ENCODE peak calls at places on chromosomes 7 and 10, in eight cellular contexts. N is transverse colon, O is sigmoid colon, R is stomach, D is A549, S is tibial nerve, M is K562, A is HepG2. T is an unnamed sample.

GRCh38 chr10:102668312-102669110 is 24.2 kb downstream of the TRIM8 start:
- DNase-seq in N (no peak), O (no peak), R (no peak), D (no peak), S (no peak), M (no peak), A (no peak), T (no peak)

GRCh38 chr7:74097937-74098614 is 14.5 kb downstream of the LIMK1 start:
- DNase-seq in N (peak; percentile 24), O (peak; percentile 90), R (peak; percentile 31), D (no peak), S (no peak), M (no peak), A (no peak), T (no peak)

GRCh38 chr10:33612551-33612950 is 278.1 kb upstream of the NRP1 start:
- DNase-seq in N (no peak), O (no peak), R (no peak), D (no peak), S (peak; percentile 36), M (no peak), A (no peak), T (no peak)

GRCh38 chr7:76303829-76304505 is 1.5 kb downstream of the HSPB1 start:
- DNase-seq in N (no peak), O (no peak), R (no peak), D (no peak), S (no peak), M (no peak), A (peak; percentile 43), T (no peak)

GRCh38 chr7:157355784-157356511 is 19.1 kb downstream of the DNAJB6 start:
- DNase-seq in N (no peak), O (no peak), R (peak; percentile 42), D (no peak), S (no peak), M (no peak), A (no peak), T (no peak)

GRCh38 chr7:93646538-93646937 is 72.0 kb upstream of the CALCR start:
- DNase-seq in N (no peak), O (no peak), R (no peak), D (no peak), S (no peak), M (no peak), A (no peak), T (no peak)

GRCh38 chr10:129046074-129046681 is 420.9 kb upstream of the MGMT start:
- DNase-seq in N (no peak), O (no peak), R (no peak), D (no peak), S (peak; percentile 59), M (no peak), A (no peak), T (peak; percentile 80)

GRCh38 chr10:43228783-43229207 is 38.1 kb downstream of the RASGEF1A start:
- DNase-seq in N (peak; percentile 7), O (peak; percentile 38), R (no peak), D (no peak), S (no peak), M (no peak), A (no peak), T (peak; percentile 22)

GRCh38 chr7:43535810-43536585 is 46.9 kb upstream of the STK17A start:
- DNase-seq in N (no peak), O (no peak), R (no peak), D (no peak), S (peak; percentile 29), M (no peak), A (no peak), T (no peak)

GRCh38 chr7:98557538-98558031 is 59.5 kb upstream of the NPTX2 start:
- DNase-seq in N (no peak), O (no peak), R (no peak), D (no peak), S (no peak), M (no peak), A (no peak), T (no peak)

GRCh38 chr10:107971973-107972372 is 807.5 kb upstream of the SORCS1 start:
- DNase-seq in N (no peak), O (no peak), R (no peak), D (no peak), S (no peak), M (no peak), A (no peak), T (no peak)

GRCh38 chr10:52578871-52579405 is 193.6 kb downstream of the MBL2 start:
- DNase-seq in N (no peak), O (no peak), R (no peak), D (no peak), S (no peak), M (no peak), A (no peak), T (no peak)

GRCh38 chr10:43344051-43344450 is 27.4 kb upstream of the FXYD4 start:
- DNase-seq in N (no peak), O (no peak), R (no peak), D (no peak), S (no peak), M (no peak), A (no peak), T (no peak)

GRCh38 chr7:155455132-155455693 is 2.7 kb upstream of the EN2 start:
- DNase-seq in N (no peak), O (no peak), R (no peak), D (no peak), S (no peak), M (no peak), A (no peak), T (no peak)

GRCh38 chr7:51340936-51341335 is 24.3 kb upstream of the COBL start:
- DNase-seq in N (no peak), O (no peak), R (no peak), D (no peak), S (no peak), M (no peak), A (no peak), T (no peak)

GRCh38 chr7:134527979-134528371 is 608 bp downstream of the AKR1B10 start:
- DNase-seq in N (no peak), O (no peak), R (no peak), D (no peak), S (peak; percentile 33), M (no peak), A (peak; percentile 18), T (no peak)

GRCh38 chr7:38584443-38585210 is 46.5 kb downstream of the AMPH start:
- DNase-seq in N (no peak), O (no peak), R (no peak), D (no peak), S (no peak), M (no peak), A (no peak), T (no peak)

GRCh38 chr10:21398549-21399345 is 126.7 kb downstream of the SKIDA1 start:
- DNase-seq in N (no peak), O (no peak), R (no peak), D (peak; percentile 28), S (no peak), M (no peak), A (no peak), T (no peak)

GRCh38 chr10:58280982-58281752 is 12.2 kb downstream of the CISD1 start:
- DNase-seq in N (no peak), O (no peak), R (no peak), D (no peak), S (no peak), M (no peak), A (no peak), T (no peak)

GRCh38 chr7:126689037-126689436 is 563.7 kb downstream of the GRM8 start:
- DNase-seq in N (no peak), O (no peak), R (no peak), D (no peak), S (no peak), M (no peak), A (no peak), T (no peak)

GRCh38 chr7:139252451-139252850 is 21.4 kb downstream of the UBN2 start:
- DNase-seq in N (no peak), O (no peak), R (no peak), D (no peak), S (no peak), M (no peak), A (no peak), T (no peak)

GRCh38 chr10:54067361-54067760 is 733.7 kb downstream of the PCDH15 start:
- DNase-seq in N (no peak), O (no peak), R (no peak), D (no peak), S (no peak), M (no peak), A (no peak), T (no peak)

GRCh38 chr7:27169658-27170493 is 4.2 kb downstream of the HOXA10 start:
- DNase-seq in N (peak; percentile 28), O (peak; percentile 69), R (no peak), D (no peak), S (no peak), M (no peak), A (no peak), T (no peak)

GRCh38 chr7:70042533-70042932 is 444.3 kb downstream of the AUTS2 start:
- DNase-seq in N (no peak), O (no peak), R (no peak), D (no peak), S (no peak), M (no peak), A (no peak), T (no peak)
- TF ChIP-seq CTCF in N (peak; percentile 19), O (no peak), R (no peak), D (peak; percentile 41), S (peak; percentile 11), M (no peak), A (no peak), T (no peak)

GRCh38 chr7:23971031-23971430 is 261.0 kb downstream of the STK31 start:
- DNase-seq in N (no peak), O (no peak), R (no peak), D (no peak), S (no peak), M (no peak), A (no peak), T (no peak)
- TF ChIP-seq EP300 in N (no peak), O (no peak), R (no peak), D (no peak), S (no peak), M (no peak), A (no peak), T (no peak)

GRCh38 chr7:71630521-71630920 is 498.6 kb downstream of the GALNT17 start:
- DNase-seq in N (no peak), O (no peak), R (no peak), D (no peak), S (no peak), M (no peak), A (no peak), T (no peak)
- TF ChIP-seq CTCF in N (no peak), O (no peak), R (no peak), D (no peak), S (no peak), M (no peak), A (no peak), T (no peak)

GRCh38 chr10:112362833-112363232 is 11.1 kb upstream of the ACSL5 start:
- DNase-seq in N (peak; percentile 60), O (no peak), R (no peak), D (no peak), S (no peak), M (no peak), A (no peak), T (no peak)
- TF ChIP-seq EP300 in N (no peak), O (no peak), R (no peak), D (no peak), S (no peak), M (no peak), A (no peak), T (no peak)

DNA sequence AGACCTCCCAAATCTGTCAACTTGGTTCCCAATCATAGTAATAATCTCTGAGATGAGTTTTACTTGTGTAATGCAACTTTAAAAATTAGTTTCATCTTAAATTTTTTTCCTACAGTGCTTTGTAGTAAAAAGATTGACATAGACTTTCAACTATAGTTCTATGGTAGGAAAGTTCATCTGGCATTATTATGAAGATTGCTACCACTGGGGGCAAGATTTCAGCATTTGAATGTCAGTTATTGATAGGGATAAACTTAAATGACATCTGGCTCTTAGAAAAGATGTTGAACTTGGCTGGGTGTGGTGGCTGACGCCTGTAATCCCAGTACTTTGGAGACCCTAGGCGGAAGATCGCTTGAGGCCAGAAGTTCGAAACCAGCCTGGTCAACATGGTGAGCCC is 1.4 kb upstream of the TRA2A start:
- DNase-seq in N (no peak), O (no peak), R (no peak), D (no peak), S (no peak), M (no peak), A (no peak), T (no peak)
- TF ChIP-seq CTCF in N (no peak), O (no peak), R (no peak), D (no peak), S (no peak), M (no peak), A (no peak), T (no peak)